ENCODE peak calls at places on chromosomes 4 and X, in nine cellular contexts. O is memory B cell; F is left cardiac atrium; R is central memory CD4-positive, alpha-beta T cell; W is lower lobe of right lung; E is A172; N is Right ventricle myocardium superior; H is AG09319; D is tibial artery. K is an unnamed sample.

GRCh38 chrX:3244203-3244743 is 102.2 kb downstream of the MXRA5 start:
- DNase-seq in E (peak), O (no peak), N (no peak), H (peak), W (no peak), F (no peak), R (no peak), D (no peak), K (no peak)

GRCh38 chr4:4840351-4840750 is 19.1 kb upstream of the MSX1 start:
- DNase-seq in F (no peak), H (no peak), R (no peak), W (no peak), D (no peak), O (no peak), E (no peak), N (no peak), K (no peak)

GRCh38 chr4:73080789-73081188 is 11.3 kb upstream of the COX18 start:
- DNase-seq in R (no peak), D (no peak), H (no peak), O (no peak), F (no peak), N (no peak), W (no peak), E (no peak), K (no peak)

GRCh38 chr4:100848865-100849264 is 331.0 kb upstream of the EMCN start:
- DNase-seq in R (no peak), D (no peak), F (no peak), E (no peak), N (no peak), W (no peak), O (no peak), H (no peak), K (peak)

GRCh38 chr4:8819421-8820177 is 52.0 kb downstream of the HMX1 start:
- DNase-seq in W (no peak), O (no peak), E (no peak), D (no peak), H (no peak), N (peak), F (no peak), R (no peak), K (peak)

GRCh38 chr4:2080429-2081300 is 21.5 kb downstream of the NAT8L start:
- DNase-seq in H (no peak), F (no peak), D (no peak), N (no peak), E (no peak), O (no peak), W (no peak), R (no peak), K (no peak)

GRCh38 chrX:100973411-100973810 is 3.9 kb downstream of the ARL13A start:
- DNase-seq in O (no peak), E (peak), N (no peak), D (no peak), R (no peak), W (no peak), H (no peak), F (no peak), K (no peak)

GRCh38 chr4:83516042-83516772 is 19.7 kb upstream of the GPAT3 start:
- DNase-seq in N (no peak), R (no peak), E (peak), D (no peak), W (no peak), F (peak), O (no peak), H (no peak), K (no peak)

GRCh38 chrX:37423864-37424569 is 74.9 kb downstream of the PRRG1 start:
- DNase-seq in W (no peak), O (no peak), E (peak), R (no peak), N (no peak), D (no peak), F (no peak), H (no peak), K (no peak)

GRCh38 chr4:145619639-145619996 is 433 bp downstream of the MMAA start:
- DNase-seq in W (peak), E (peak), O (no peak), N (peak), D (peak), R (no peak), H (no peak), F (peak), K (peak)

GRCh38 chr4:13219971-13220370 is 264.2 kb downstream of the RAB28 start:
- DNase-seq in R (no peak), W (no peak), D (no peak), F (no peak), N (no peak), H (no peak), O (no peak), E (no peak), K (no peak)

GRCh38 chr4:27016551-27016950 is 155.9 kb downstream of the STIM2 start:
- DNase-seq in W (no peak), E (no peak), H (no peak), N (no peak), F (no peak), D (no peak), R (no peak), O (no peak), K (no peak)

GRCh38 chr4:71290074-71290473 is 48.7 kb upstream of the SLC4A4 start:
- DNase-seq in D (no peak), E (no peak), N (no peak), H (peak), F (no peak), R (no peak), W (no peak), O (no peak), K (no peak)

GRCh38 chrX:20571611-20572010 is 304.9 kb upstream of the RPS6KA3 start:
- DNase-seq in W (no peak), O (no peak), D (no peak), E (peak), R (no peak), H (no peak), N (no peak), F (no peak), K (no peak)

GRCh38 chrX:153074262-153074899 is 2.1 kb downstream of the PNMA6A start:
- DNase-seq in D (no peak), F (no peak), N (no peak), H (no peak), E (no peak), W (no peak), R (no peak), O (no peak), K (no peak)

GRCh38 chr4:77007358-77008230 is 58.0 kb downstream of the SEPTIN11 start:
- DNase-seq in D (peak), W (peak), O (no peak), E (peak), F (peak), H (no peak), N (no peak), R (peak), K (no peak)

GRCh38 chrX:19990225-19990518 is 689 bp downstream of the BCLAF3 start:
- DNase-seq in O (no peak), D (no peak), R (no peak), H (no peak), N (no peak), W (no peak), F (peak), E (peak), K (no peak)

GRCh38 chrX:130125090-130125489 is 14.8 kb upstream of the ELF4 start:
- DNase-seq in H (peak), W (no peak), O (no peak), N (peak), D (peak), E (no peak), F (peak), R (no peak), K (no peak)

K was measured in activated CD4-positive, alpha-beta memory T cell treated with anti-CD3 and anti-CD28 coated beads, Interleukin-2, amount 10 ng/mL, durations not matched to agents 7 days and 5 days.